ENCODE peak calls at places on chromosome 3, in eight cellular contexts. P is fibroblast of pulmonary artery; K is stimulated activated CD4-positive, alpha-beta T cell treated with anti-CD3 and anti-CD28 coated beads, Interleukin-4, amount 100 ng/mL, for 48 hours; C is tibial nerve; V is cardiac muscle cell; B is NCI-H774; J is choroid plexus epithelial cell; S is HEK293T. U is an unnamed sample.
A peak's percentile ranks its signal among the peaks of the same experiment; 100 is the strongest.

GRCh38 chr3:40663296-40663695 is 138.5 kb downstream of the ZNF621 start:
- DNase-seq in P (no peak), K (no peak), C (no peak), V (no peak), B (no peak), J (no peak), S (no peak), U (no peak)

GRCh38 chr3:172461530-172462138 is 13.4 kb upstream of the GHSR start:
- DNase-seq in P (peak; percentile 50), K (no peak), C (no peak), V (peak; percentile 37), B (no peak), J (peak; percentile 53), S (peak; percentile 60), U (no peak)

GRCh38 chr3:150300376-150300775 is 107.7 kb upstream of the TSC22D2 start:
- DNase-seq in P (peak; percentile 39), K (no peak), C (no peak), V (no peak), B (no peak), J (no peak), S (no peak), U (peak; percentile 34)

GRCh38 chr3:194592798-194593752 is 40.1 kb downstream of the TMEM44 start:
- DNase-seq in P (peak; percentile 100), K (no peak), C (peak; percentile 53), V (no peak), B (no peak), J (peak; percentile 100), S (no peak), U (peak; percentile 98)

GRCh38 chr3:14474363-14475081 is 65.6 kb downstream of the GRIP2 start:
- DNase-seq in P (no peak), K (no peak), C (no peak), V (no peak), B (no peak), J (peak; percentile 62), S (no peak), U (no peak)

GRCh38 chr3:156681003-156681402 is 6.6 kb downstream of the TIPARP start:
- DNase-seq in P (peak; percentile 98), K (no peak), C (no peak), V (no peak), B (peak; percentile 94), J (peak; percentile 97), S (no peak), U (peak; percentile 97)

GRCh38 chr3:143736205-143736604 is 112.1 kb downstream of the SLC9A9 start:
- DNase-seq in P (no peak), K (no peak), C (no peak), V (no peak), B (no peak), J (no peak), S (no peak), U (no peak)

GRCh38 chr3:142081178-142081577 is 68.2 kb downstream of the TFDP2 start:
- DNase-seq in P (no peak), K (no peak), C (no peak), V (no peak), B (no peak), J (no peak), S (no peak), U (no peak)

GRCh38 chr3:123934250-123934649 is 26.8 kb downstream of the CCDC14 start:
- DNase-seq in P (no peak), K (no peak), C (no peak), V (no peak), B (no peak), J (no peak), S (no peak), U (no peak)

GRCh38 chr3:186750316-186750715 is 33.1 kb upstream of the EIF4A2 start:
- DNase-seq in P (no peak), K (no peak), C (no peak), V (no peak), B (no peak), J (no peak), S (no peak), U (no peak)

GRCh38 chr3:183447206-183448001 is 19.0 kb upstream of the MCF2L2 start:
- DNase-seq in P (peak; percentile 85), K (peak; percentile 79), C (peak; percentile 77), V (peak; percentile 97), B (peak; percentile 97), J (peak; percentile 78), S (peak; percentile 81), U (peak; percentile 45)

GRCh38 chr3:188439080-188439479 is 285.1 kb downstream of the LPP start:
- DNase-seq in P (no peak), K (peak; percentile 9), C (no peak), V (no peak), B (no peak), J (no peak), S (no peak), U (no peak)

GRCh38 chr3:172280406-172281051 is 167.7 kb downstream of the GHSR start:
- DNase-seq in P (peak; percentile 85), K (no peak), C (no peak), V (no peak), B (no peak), J (peak; percentile 95), S (no peak), U (peak; percentile 89)

GRCh38 chr3:194212021-194212868 is 76.3 kb downstream of the HES1 start:
- DNase-seq in P (no peak), K (no peak), C (no peak), V (peak; percentile 37), B (peak; percentile 59), J (no peak), S (no peak), U (no peak)

GRCh38 chr3:89145995-89146394 is 38.6 kb downstream of the EPHA3 start:
- DNase-seq in P (peak; percentile 81), K (no peak), C (peak; percentile 26), V (no peak), B (no peak), J (peak; percentile 95), S (no peak), U (peak; percentile 65)